ENCODE peak calls at places on chromosome 18, in four cellular contexts. Z, M, E and H are unnamed samples.
A peak's percentile ranks its signal among the peaks of the same experiment; 100 is the strongest.

GRCh38 chr18:11040823-11041712 is 108.3 kb downstream of the PIEZO2 start:
- DNase-seq in E (no peak), Z (peak; percentile 69), M (peak; percentile 40), H (peak; percentile 58)

GRCh38 chr18:28039078-28039477 is 137.9 kb downstream of the CDH2 start:
- DNase-seq in M (no peak), E (no peak), Z (peak; percentile 34), H (no peak)

GRCh38 chr18:34650121-34650545 is 60.0 kb upstream of the DTNA start:
- DNase-seq in M (no peak), Z (peak; percentile 88), E (no peak), H (no peak)

GRCh38 chr18:11728247-11728646 is 39.2 kb downstream of the GNAL start:
- DNase-seq in Z (no peak), M (no peak), E (no peak), H (no peak)

GRCh38 chr18:58805482-58806187 is 59.0 kb upstream of the ZNF532 start:
- DNase-seq in M (no peak), Z (no peak), E (no peak), H (no peak)

GRCh38 chr18:51135361-51135760 is 62.1 kb downstream of the MEX3C start:
- DNase-seq in M (no peak), E (no peak), Z (peak; percentile 35), H (no peak)

GRCh38 chr18:78494204-78494603 is 485.4 kb upstream of the SALL3 start:
- DNase-seq in E (no peak), Z (no peak), M (no peak), H (no peak)

GRCh38 chr18:2430191-2430590 is 141.1 kb downstream of the METTL4 start:
- DNase-seq in E (no peak), M (no peak), Z (no peak), H (no peak)

GRCh38 chr18:10113156-10114022 is 199.6 kb downstream of the VAPA start:
- DNase-seq in M (no peak), Z (no peak), E (no peak), H (no peak)

GRCh38 chr18:5868218-5868904 is 27.0 kb downstream of the TMEM200C start:
- DNase-seq in E (peak; percentile 16), M (peak; percentile 42), Z (peak; percentile 88), H (no peak)

GRCh38 chr18:12867724-12868123 is 16.3 kb downstream of the PTPN2 start:
- DNase-seq in M (no peak), Z (no peak), E (no peak), H (no peak)

GRCh38 chr18:30970201-30970816 is 72.2 kb downstream of the DSC3 start:
- DNase-seq in E (no peak), Z (peak; percentile 2), M (no peak), H (no peak)

GRCh38 chr18:72830109-72830508 is 37.7 kb downstream of the NETO1 start:
- DNase-seq in E (no peak), M (no peak), Z (no peak), H (no peak)

GRCh38 chr18:36099311-36099710 is 29.8 kb downstream of the SLC39A6 start:
- DNase-seq in M (no peak), Z (no peak), E (no peak), H (no peak)

GRCh38 chr18:65988972-65989371 is 238.2 kb downstream of the CDH7 start:
- DNase-seq in M (no peak), Z (no peak), E (no peak), H (no peak)

GRCh38 chr18:6881034-6881800 is 151.7 kb downstream of the ARHGAP28 start:
- DNase-seq in E (no peak), Z (peak; percentile 60), M (no peak), H (no peak)

GRCh38 chr18:12586956-12587355 is 71.0 kb downstream of the SPIRE1 start:
- DNase-seq in Z (no peak), M (no peak), E (no peak), H (no peak)

GRCh38 chr18:3727260-3727659 is 277.3 kb downstream of the TGIF1 start:
- DNase-seq in Z (no peak), M (no peak), E (no peak), H (no peak)

GRCh38 chr18:2083691-2084090 is 487.6 kb downstream of the METTL4 start:
- DNase-seq in E (no peak), Z (no peak), M (peak; percentile 21), H (no peak)

GRCh38 chr18:35324926-35325655 is 19.1 kb downstream of the ZNF24 start:
- DNase-seq in Z (peak; percentile 69), E (no peak), M (no peak), H (no peak)

GRCh38 chr18:56992777-56993176 is 154.1 kb upstream of the BOD1L2 start:
- DNase-seq in M (no peak), E (no peak), Z (peak; percentile 35), H (no peak)

GRCh38 chr18:62725896-62726295 is 10.6 kb downstream of the PHLPP1 start:
- DNase-seq in E (no peak), Z (no peak), M (no peak), H (no peak)

GRCh38 chr18:62732631-62733030 is 17.3 kb downstream of the PHLPP1 start:
- DNase-seq in E (no peak), M (no peak), Z (no peak), H (no peak)

GRCh38 chr18:62728254-62728653 is 12.9 kb downstream of the PHLPP1 start:
- DNase-seq in M (no peak), E (no peak), Z (no peak), H (no peak)

GRCh38 chr18:62730926-62731325 is 15.6 kb downstream of the PHLPP1 start:
- DNase-seq in M (no peak), E (no peak), Z (no peak), H (no peak)

GRCh38 chr18:62729487-62730386 is 14.4 kb downstream of the PHLPP1 start:
- DNase-seq in M (no peak), E (no peak), Z (no peak), H (no peak)
- TF ChIP-seq CHD1 in M (no peak), E (no peak), Z (no peak), H (no peak)

GRCh38 chr18:8634508-8634907 is 25.3 kb downstream of the RAB12 start:
- DNase-seq in Z (no peak), M (no peak), E (no peak), H (no peak)

GRCh38 chr18:8643479-8643878 is 34.2 kb downstream of the RAB12 start:
- DNase-seq in E (no peak), Z (no peak), M (no peak), H (no peak)

GRCh38 chr18:8635087-8635486 is 25.9 kb downstream of the RAB12 start:
- DNase-seq in Z (peak; percentile 56), M (no peak), E (no peak), H (no peak)

DNA sequence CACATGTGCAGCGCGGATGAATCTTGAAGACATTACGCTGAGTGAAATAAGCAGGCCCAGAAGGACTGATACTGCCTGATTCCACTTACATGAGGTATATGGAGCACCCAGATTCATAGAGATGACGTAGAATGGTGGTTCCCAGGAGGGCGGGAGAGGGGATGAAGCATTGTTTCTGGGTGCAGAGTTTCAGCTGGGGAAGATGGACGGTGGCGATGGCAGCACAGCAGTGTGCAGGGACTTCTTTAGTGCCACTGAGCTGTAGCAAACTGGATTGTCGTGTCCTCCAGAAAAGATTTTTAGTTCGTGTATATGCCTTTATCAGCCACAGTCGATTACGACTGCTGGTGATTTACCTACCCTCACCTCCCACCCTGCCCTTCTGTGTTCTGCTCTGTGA is 30.5 kb downstream of the RAB12 start:
- DNase-seq in Z (no peak), M (no peak), E (no peak), H (no peak)
- TF ChIP-seq CHD1 in Z (no peak), M (no peak), E (no peak), H (no peak)

GRCh38 chr18:44128365-44128764 is 552.3 kb upstream of the SETBP1 start:
- DNase-seq in Z (peak; percentile 8), E (no peak), M (no peak), H (no peak)
- TF ChIP-seq CHD1 in Z (no peak), E (no peak), M (no peak), H (no peak)

DNA sequence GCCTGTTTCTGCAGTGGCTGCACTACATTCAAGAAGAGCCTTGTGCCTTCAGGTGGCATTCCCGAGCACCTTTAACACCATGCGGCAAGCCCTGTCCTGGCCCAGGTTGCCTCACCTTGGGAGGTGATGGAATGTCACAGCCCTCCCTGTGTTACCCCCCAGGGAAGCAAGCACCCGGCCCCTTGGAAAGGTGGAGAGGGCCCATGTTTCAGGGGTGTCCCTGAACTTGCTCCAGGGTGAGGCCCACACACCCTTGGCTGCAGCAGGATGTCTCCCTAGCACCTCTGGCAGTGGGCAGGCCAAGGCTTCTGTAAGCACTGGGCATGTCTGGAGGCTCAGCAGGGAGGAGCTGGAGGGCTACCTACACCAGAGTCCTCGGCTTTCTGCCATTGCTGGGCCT is 29.3 kb upstream of the ACAA2 start:
- DNase-seq in E (no peak), Z (no peak), M (no peak), H (no peak)
- TF ChIP-seq CHD1 in E (no peak), Z (no peak), M (no peak), H (no peak)

DNA sequence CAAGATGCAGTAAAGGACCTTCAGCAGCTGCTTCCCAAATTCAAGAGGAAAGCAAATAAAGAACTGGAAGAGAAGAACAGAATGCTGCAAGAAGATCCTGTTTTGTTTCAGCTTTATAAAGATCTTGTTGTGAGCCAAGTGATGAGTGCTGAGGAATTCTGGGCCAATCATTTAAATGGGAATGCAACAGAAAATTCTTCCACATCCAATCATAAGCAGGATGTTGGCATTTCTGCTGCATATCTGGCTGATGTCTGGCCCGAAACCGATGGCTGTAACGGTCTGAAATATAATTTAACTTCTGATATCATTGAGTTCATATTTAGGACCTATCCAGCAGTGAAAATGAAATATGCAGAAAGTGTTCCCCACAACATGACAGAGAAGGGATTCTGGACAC is 175.8 kb downstream of the MC4R start:
- DNase-seq in M (no peak), E (no peak), Z (no peak), H (no peak)
- TF ChIP-seq CHD1 in M (no peak), E (no peak), Z (no peak), H (no peak)

DNA sequence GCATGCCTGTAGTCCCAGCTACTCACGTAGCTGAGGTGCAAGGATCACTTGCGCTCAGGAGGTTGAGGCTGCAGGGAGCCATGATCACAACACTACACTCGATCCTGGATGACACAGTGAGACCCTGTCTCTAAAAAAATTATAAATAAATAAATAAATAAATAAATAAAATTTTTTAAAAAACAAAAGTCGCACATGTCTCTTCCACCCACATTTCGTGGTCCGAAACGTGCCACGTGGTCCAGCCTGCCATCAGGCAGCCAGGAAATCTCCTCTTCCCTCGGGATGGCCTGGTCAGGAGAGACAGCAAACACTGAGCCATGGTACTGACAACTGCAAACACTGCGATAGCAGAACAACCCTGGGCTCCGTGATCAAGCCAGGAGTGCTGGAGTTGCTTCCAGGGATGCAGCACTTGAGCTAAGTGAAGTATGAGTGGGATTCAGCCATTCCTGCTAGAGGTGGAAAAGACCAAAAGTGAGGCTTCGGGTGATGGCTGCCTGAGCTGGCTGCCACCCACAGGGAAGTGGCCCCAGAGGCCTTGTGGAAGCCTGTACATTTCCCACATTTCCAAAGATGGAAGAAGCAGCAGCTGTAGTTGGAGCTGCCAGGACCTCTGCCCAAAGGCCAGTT is 193.1 kb downstream of the SMAD2 start:
- DNase-seq in Z (no peak), E (no peak), M (no peak), H (no peak)
- TF ChIP-seq CHD1 in Z (no peak), E (no peak), M (no peak), H (no peak)

GRCh38 chr18:400466-400865 is 100.0 kb downstream of the COLEC12 start:
- DNase-seq in Z (peak; percentile 74), M (no peak), E (no peak), H (no peak)
- TF ChIP-seq CHD1 in Z (no peak), M (no peak), E (no peak), H (no peak)